ENCODE peak calls at places on chromosomes 11 and 22, in four cellular contexts. One of them, this sample, is unnamed.

GRCh38 chr11:120867988-120868387 is 155.9 kb upstream of the TBCEL start:
- DNase-seq in M059J: peak; percentile 7
- DNase-seq in hepatic stellate cell: no peak
- DNase-seq in H54: no peak
- DNase-seq in this sample: no peak

GRCh38 chr11:125938418-125938817 is 7.4 kb upstream of the VSIG10L2 start:
- DNase-seq in M059J: no peak
- DNase-seq in hepatic stellate cell: no peak
- DNase-seq in H54: no peak
- DNase-seq in this sample: no peak

GRCh38 chr22:30879398-30879797 is 89.2 kb downstream of the MORC2 start:
- DNase-seq in M059J: no peak
- DNase-seq in hepatic stellate cell: no peak
- DNase-seq in H54: no peak
- DNase-seq in this sample: no peak

GRCh38 chr11:73331138-73331916 is 23.3 kb downstream of the ARHGEF17 start:
- DNase-seq in M059J: peak; percentile 44
- DNase-seq in hepatic stellate cell: peak; percentile 85
- DNase-seq in H54: no peak
- DNase-seq in this sample: no peak

GRCh38 chr11:1085440-1086170 is 10.9 kb downstream of the MUC2 start:
- DNase-seq in M059J: no peak
- DNase-seq in hepatic stellate cell: no peak
- DNase-seq in H54: no peak
- DNase-seq in this sample: no peak

GRCh38 chr22:44805663-44806062 is 53.3 kb downstream of the ARHGAP8 start:
- DNase-seq in M059J: no peak
- DNase-seq in hepatic stellate cell: no peak
- DNase-seq in H54: no peak
- DNase-seq in this sample: no peak

GRCh38 chr11:116868066-116868465 is 30.6 kb upstream of the APOA1 start:
- DNase-seq in M059J: no peak
- DNase-seq in hepatic stellate cell: no peak
- DNase-seq in H54: no peak
- DNase-seq in this sample: no peak

GRCh38 chr11:18063131-18063530 is 17.1 kb upstream of the TPH1 start:
- DNase-seq in M059J: peak; percentile 59
- DNase-seq in hepatic stellate cell: no peak
- DNase-seq in H54: no peak
- DNase-seq in this sample: no peak

GRCh38 chr11:74449369-74449931 is 17.9 kb downstream of the KCNE3 start:
- DNase-seq in M059J: peak; percentile 81
- DNase-seq in hepatic stellate cell: peak; percentile 51
- DNase-seq in H54: peak; percentile 38
- DNase-seq in this sample: peak; percentile 68

GRCh38 chr22:19152942-19153883 is 3.1 kb upstream of the GSC2 start:
- DNase-seq in M059J: no peak
- DNase-seq in hepatic stellate cell: no peak
- DNase-seq in H54: no peak
- DNase-seq in this sample: no peak

This sample was measured in COLO829.